ENCODE peak calls at places on chromosomes 12 and 14, in eight cellular contexts. V is heart left ventricle, B is fibroblast of mammary gland, M is fibroblast of lung, W is GM12865, P is stomach, L is cardiac fibroblast, S is retinal pigment epithelial cell. O is an unnamed sample.

GRCh38 chr12:48980389-48980952 is 2.3 kb downstream of the WNT1 start:
- DNase-seq in M (no peak), B (no peak), W (no peak), S (no peak), P (no peak), L (no peak), V (no peak), O (no peak)

GRCh38 chr14:68471029-68471963 is 321.6 kb downstream of the ZFP36L1 start:
- DNase-seq in V (no peak), B (no peak), P (no peak), M (no peak), W (peak; percentile 65), S (no peak), L (no peak), O (no peak)

GRCh38 chr12:71303199-71303598 is 136.4 kb upstream of the LGR5 start:
- DNase-seq in V (no peak), M (peak; percentile 67), S (no peak), B (peak; percentile 68), L (no peak), P (no peak), W (no peak), O (no peak)

GRCh38 chr12:4099276-4099675 is 174.3 kb upstream of the CCND2 start:
- DNase-seq in M (no peak), P (no peak), W (no peak), B (no peak), S (no peak), L (no peak), V (no peak), O (no peak)

GRCh38 chr12:4974217-4974616 is 64.5 kb downstream of the KCNA1 start:
- DNase-seq in V (no peak), W (no peak), L (no peak), B (no peak), M (no peak), P (no peak), S (no peak), O (no peak)

GRCh38 chr12:121513464-121514183 is 67.2 kb downstream of the KDM2B start:
- DNase-seq in B (no peak), M (no peak), P (peak; percentile 49), W (peak; percentile 78), L (no peak), V (no peak), S (no peak), O (no peak)

GRCh38 chr14:105087308-105087962 is 22.2 kb upstream of the GPR132 start:
- DNase-seq in S (no peak), W (no peak), L (peak; percentile 69), P (peak; percentile 27), V (peak; percentile 38), M (peak; percentile 78), B (peak; percentile 75), O (no peak)

GRCh38 chr12:43105426-43105981 is 446.5 kb downstream of the ADAMTS20 start:
- DNase-seq in W (no peak), B (no peak), M (no peak), P (no peak), L (no peak), S (no peak), V (no peak), O (no peak)

GRCh38 chr12:79023261-79023660 is 158.7 kb downstream of the SYT1 start:
- DNase-seq in L (peak; percentile 11), S (no peak), V (no peak), M (no peak), W (no peak), P (no peak), B (peak; percentile 45), O (no peak)

GRCh38 chr12:91423336-91424050 is 240.9 kb upstream of the DCN start:
- DNase-seq in L (no peak), V (no peak), S (no peak), B (no peak), M (no peak), P (no peak), W (no peak), O (no peak)

GRCh38 chr12:124917135-124917840 is 2.8 kb upstream of the UBC start:
- DNase-seq in S (peak; percentile 100), B (peak; percentile 100), L (peak; percentile 100), V (peak; percentile 98), W (peak; percentile 99), P (peak; percentile 96), M (peak; percentile 100), O (peak; percentile 87)

GRCh38 chr12:83102499-83102898 is 415.8 kb downstream of the TMTC2 start:
- DNase-seq in V (no peak), B (no peak), P (no peak), M (peak; percentile 55), L (peak; percentile 46), W (no peak), S (no peak), O (no peak)

GRCh38 chr12:26298785-26299621 is 103.6 kb downstream of the SSPN start:
- DNase-seq in L (peak; percentile 72), V (no peak), W (peak; percentile 88), B (peak; percentile 93), P (no peak), S (no peak), M (peak; percentile 90), O (no peak)

GRCh38 chr14:39988939-39989338 is 556.7 kb upstream of the FBXO33 start:
- DNase-seq in P (no peak), B (peak; percentile 51), S (peak; percentile 51), W (peak; percentile 59), M (peak; percentile 55), L (peak; percentile 32), V (no peak), O (no peak)
- TF ChIP-seq CTCF in P (no peak), B (peak; percentile 23), S (peak; percentile 67), W (peak; percentile 34), M (peak; percentile 10), L (no peak), V (no peak), O (peak; percentile 46)

DNA sequence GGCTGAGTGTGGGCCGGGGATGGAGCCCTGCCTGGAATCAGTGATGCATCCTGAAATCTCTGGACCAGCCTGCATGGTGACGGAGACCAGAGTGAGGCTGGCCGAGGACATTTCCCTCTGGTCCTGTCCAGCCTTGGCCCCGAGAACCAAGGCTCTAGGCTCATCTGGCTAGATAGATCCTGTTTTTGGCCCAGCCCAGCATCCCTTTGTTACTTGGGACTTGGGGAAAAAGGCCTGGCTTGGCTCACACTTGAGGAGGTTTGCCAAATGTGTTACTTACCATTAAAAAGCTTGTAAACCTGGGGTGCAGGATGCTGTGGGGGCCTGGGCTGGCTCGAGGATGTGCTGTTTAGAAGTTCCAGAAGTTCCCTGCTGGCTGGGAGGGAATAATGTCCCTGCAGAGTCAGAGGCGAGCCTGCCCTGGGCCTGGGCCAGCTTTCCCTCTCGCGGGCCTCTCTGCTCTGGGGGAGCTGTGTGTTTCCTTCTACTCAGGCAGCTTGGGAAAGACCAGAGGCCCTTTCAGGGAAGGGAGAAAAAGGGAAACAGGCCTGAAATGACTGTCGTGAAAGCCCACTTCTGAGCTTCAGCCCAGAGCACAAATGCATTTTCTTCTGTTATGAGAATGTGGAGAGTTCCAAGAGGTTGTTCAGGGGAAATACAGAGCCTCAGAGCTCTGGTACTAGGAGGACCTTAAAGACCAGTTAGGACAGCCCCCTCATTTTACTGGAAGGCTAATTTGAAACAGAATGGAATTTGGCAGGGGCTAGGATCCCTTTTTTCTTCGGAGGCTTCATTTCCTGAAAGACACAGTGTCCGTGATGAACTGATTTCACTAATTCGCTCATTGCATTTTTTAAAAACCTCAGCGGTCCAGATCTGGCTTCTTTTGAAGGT is 47.2 kb upstream of the CTDSP2 start:
- DNase-seq in B (peak; percentile 93), P (peak; percentile 89), L (peak; percentile 98), S (peak; percentile 62), M (peak; percentile 84), V (peak; percentile 94), W (peak; percentile 21), O (peak; percentile 91)
- TF ChIP-seq CTCF in B (no peak), P (no peak), L (no peak), S (no peak), M (no peak), V (no peak), W (no peak), O (no peak)

GRCh38 chr12:57584690-57585089 is 6.3 kb upstream of the PIP4K2C start:
- DNase-seq in P (no peak), L (no peak), S (no peak), B (no peak), M (no peak), V (no peak), W (no peak), O (no peak)

GRCh38 chr12:57584050-57584449 is 6.9 kb upstream of the PIP4K2C start:
- DNase-seq in S (no peak), L (no peak), V (no peak), W (no peak), M (no peak), P (no peak), B (no peak), O (no peak)

GRCh38 chr12:57582440-57582839 is 8.6 kb upstream of the PIP4K2C start:
- DNase-seq in L (no peak), W (no peak), P (no peak), V (no peak), S (no peak), M (no peak), B (no peak), O (no peak)

GRCh38 chr12:57581802-57582201 is 9.2 kb upstream of the PIP4K2C start:
- DNase-seq in P (no peak), L (no peak), M (no peak), B (no peak), W (no peak), V (no peak), S (no peak), O (no peak)

DNA sequence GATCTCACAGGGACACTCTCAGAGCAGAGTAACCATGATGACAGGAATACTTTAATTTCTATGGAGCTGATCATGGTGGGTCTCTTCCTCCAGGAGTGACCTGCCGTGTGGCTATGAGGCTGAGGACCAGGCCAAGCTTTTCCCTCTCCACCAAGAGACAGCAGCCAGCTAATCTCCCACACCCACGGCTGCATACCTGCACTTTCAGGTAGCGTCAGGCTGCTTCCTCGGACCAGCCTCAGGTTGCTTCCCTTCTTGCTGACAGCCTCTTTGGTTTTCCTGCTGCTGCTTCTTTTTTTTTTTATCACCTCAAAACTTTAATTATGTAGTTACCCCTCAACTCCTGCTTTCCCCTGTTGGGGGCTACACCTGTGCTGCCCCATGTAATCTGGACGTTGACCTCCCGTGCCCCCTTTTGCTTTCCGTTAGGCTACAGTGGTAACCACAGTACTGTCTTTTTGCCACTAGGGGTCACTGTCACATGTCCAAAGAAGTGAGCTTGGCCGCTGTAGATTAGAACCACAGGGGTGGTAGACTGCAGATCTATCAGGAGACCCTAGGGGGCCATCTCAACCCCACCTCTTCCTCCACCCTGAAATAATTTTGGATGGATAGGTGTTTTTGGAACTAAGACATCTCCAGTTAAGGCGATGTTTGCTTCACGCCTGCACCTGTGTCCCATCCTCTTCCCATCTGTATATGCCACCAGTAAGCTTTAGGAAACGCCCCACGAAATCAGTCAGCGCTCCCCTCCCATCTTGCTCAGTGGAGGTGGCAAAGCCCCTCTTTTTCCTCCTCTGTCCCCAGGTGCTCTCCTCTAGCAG is 7.8 kb upstream of the PIP4K2C start:
- DNase-seq in B (peak; percentile 85), V (peak; percentile 74), M (peak; percentile 68), W (peak; percentile 91), L (peak; percentile 91), P (peak; percentile 59), S (peak; percentile 44), O (peak; percentile 39)
- TF ChIP-seq CTCF in B (peak; percentile 98), V (peak; percentile 92), M (peak; percentile 89), W (peak; percentile 87), L (peak; percentile 81), P (peak; percentile 93), S (peak; percentile 96), O (peak; percentile 94)

GRCh38 chr14:44910826-44911225 is 50.9 kb downstream of the KLHL28 start:
- DNase-seq in M (no peak), B (no peak), W (no peak), S (no peak), P (no peak), V (no peak), L (no peak), O (no peak)

GRCh38 chr14:44914849-44915248 is 46.9 kb downstream of the KLHL28 start:
- DNase-seq in L (peak; percentile 67), W (no peak), B (peak; percentile 54), M (peak; percentile 38), S (no peak), P (no peak), V (peak; percentile 38), O (no peak)

GRCh38 chr14:44912041-44912869 is 49.5 kb downstream of the KLHL28 start:
- DNase-seq in S (no peak), M (no peak), V (no peak), L (no peak), P (no peak), W (no peak), B (peak; percentile 4), O (no peak)
- TF ChIP-seq CTCF in S (no peak), M (no peak), V (no peak), L (no peak), P (no peak), W (no peak), B (no peak), O (no peak)

O was measured in mesothelial cell of epicardium.